ENCODE peak calls at places on chromosomes 4 and X, in ten cellular contexts. M is upper lobe of left lung; G is K562; A is PC-3; D is AG10803; T is cardiac muscle cell; H is activated CD8-positive, alpha-beta T cell treated with anti-CD3 and anti-CD28 coated beads for 36 hours; V is BJ; K is mucosa of descending colon; X is foreskin fibroblast. I is an unnamed sample.
A peak's percentile ranks its signal among the peaks of the same experiment; 100 is the strongest.

GRCh38 chr4:74364649-74365491 is at the start of gene EREG:
- DNase-seq in M (peak; percentile 87), G (peak; percentile 57), A (no peak), D (peak; percentile 29), T (peak; percentile 62), H (peak; percentile 32), V (peak; percentile 31), K (peak; percentile 64), X (peak; percentile 71), I (peak; percentile 20)

GRCh38 chr4:1449833-1450741 is 43.8 kb upstream of the NKX1-1 start:
- DNase-seq in M (peak; percentile 73), G (no peak), A (no peak), D (no peak), T (no peak), H (no peak), V (no peak), K (no peak), X (no peak), I (no peak)

GRCh38 chr4:56976878-56977320 is 507 bp downstream of the NOA1 start:
- DNase-seq in M (peak; percentile 94), G (peak; percentile 41), A (peak; percentile 76), D (no peak), T (no peak), H (peak; percentile 48), V (no peak), K (peak; percentile 83), X (peak; percentile 58), I (peak; percentile 64)

GRCh38 chr4:2761035-2761923 is 5.1 kb upstream of the TNIP2 start:
- DNase-seq in M (no peak), G (no peak), A (peak; percentile 35), D (no peak), T (peak; percentile 21), H (peak; percentile 59), V (no peak), K (peak; percentile 87), X (peak; percentile 27), I (no peak)

GRCh38 chr4:74378573-74378972 is 13.6 kb downstream of the EREG start:
- DNase-seq in M (no peak), G (no peak), A (no peak), D (no peak), T (peak; percentile 59), H (no peak), V (no peak), K (no peak), X (no peak), I (no peak)

GRCh38 chrX:129996120-129996519 is 13.7 kb downstream of the BCORL1 start:
- DNase-seq in M (no peak), G (peak; percentile 49), A (peak; percentile 61), D (peak; percentile 73), T (peak; percentile 64), H (no peak), V (peak; percentile 22), K (no peak), X (peak; percentile 79), I (no peak)

GRCh38 chr4:21469438-21470032 is 479.0 kb downstream of the KCNIP4 start:
- DNase-seq in M (no peak), G (no peak), A (peak; percentile 15), D (peak; percentile 6), T (peak; percentile 34), H (no peak), V (no peak), K (no peak), X (peak; percentile 43), I (no peak)

GRCh38 chr4:67746797-67747495 is 7.2 kb downstream of the GNRHR start:
- DNase-seq in M (no peak), G (peak; percentile 21), A (peak; percentile 78), D (peak; percentile 49), T (peak; percentile 56), H (peak; percentile 14), V (no peak), K (no peak), X (peak; percentile 45), I (no peak)

GRCh38 chrX:34132028-34132427 is at the start of gene FAM47A:
- DNase-seq in M (peak; percentile 37), G (no peak), A (no peak), D (no peak), T (no peak), H (no peak), V (no peak), K (no peak), X (no peak), I (no peak)

GRCh38 chr4:4502694-4503311 is 39.0 kb downstream of the STX18 start:
- DNase-seq in M (no peak), G (peak; percentile 32), A (no peak), D (peak; percentile 33), T (peak; percentile 66), H (peak; percentile 54), V (no peak), K (no peak), X (no peak), I (no peak)

GRCh38 chr4:111812760-111813159 is 332.5 kb upstream of the FAM241A start:
- DNase-seq in M (no peak), G (no peak), A (no peak), D (no peak), T (no peak), H (no peak), V (no peak), K (no peak), X (no peak), I (no peak)

GRCh38 chrX:20059467-20060128 is 57.1 kb downstream of the MAP7D2 start:
- DNase-seq in M (no peak), G (no peak), A (peak; percentile 30), D (no peak), T (no peak), H (no peak), V (no peak), K (no peak), X (no peak), I (no peak)

DNA sequence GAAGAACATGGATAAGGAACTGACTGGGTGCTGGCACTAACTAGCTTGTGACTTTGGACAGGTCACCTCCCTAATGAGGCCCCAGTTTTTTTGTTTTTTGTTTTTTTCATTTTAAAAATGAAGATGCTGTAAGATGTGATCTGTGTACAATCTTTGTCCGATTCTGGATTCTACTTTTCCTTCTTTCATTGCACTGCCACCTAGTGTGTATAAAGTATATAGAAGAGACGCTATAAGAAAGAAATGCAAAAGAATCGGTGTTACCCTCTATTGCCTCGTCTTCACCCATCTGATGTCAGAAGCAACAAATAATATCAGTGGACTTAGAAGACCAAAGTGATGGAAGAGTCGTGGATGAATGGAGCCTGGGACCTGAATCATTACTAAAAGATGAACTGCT is 58.6 kb upstream of the P2RY10 start:
- DNase-seq in M (no peak), G (no peak), A (peak; percentile 48), D (peak; percentile 9), T (peak; percentile 13), H (no peak), V (no peak), K (no peak), X (peak; percentile 30), I (no peak)
- TF ChIP-seq CTCF in M (no peak), G (no peak), A (peak; percentile 61), D (peak; percentile 57), T (peak; percentile 31), H (peak; percentile 37), V (peak; percentile 27), K (no peak), X (peak; percentile 16), I (peak; percentile 47)

DNA sequence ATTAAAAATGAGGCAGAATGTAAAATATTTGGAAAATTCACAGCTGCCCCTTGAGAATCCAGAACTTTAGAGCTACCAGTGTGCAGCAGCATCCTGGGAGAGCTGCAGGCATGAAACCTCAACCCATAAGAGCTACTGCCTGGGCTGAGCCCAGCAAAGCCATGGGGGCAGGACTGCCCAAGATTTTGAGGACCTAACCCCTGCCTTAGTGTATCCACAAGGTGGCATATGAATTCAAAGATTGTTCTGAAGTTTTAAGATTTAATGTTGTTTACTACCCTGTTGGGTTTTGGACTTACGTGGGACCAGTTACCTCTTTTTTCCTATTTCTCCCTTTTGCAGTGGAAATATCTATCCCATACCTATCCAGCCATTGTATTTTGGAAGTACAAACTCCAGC is 26.4 kb downstream of the CASP6 start:
- DNase-seq in M (no peak), G (no peak), A (peak; percentile 4), D (no peak), T (peak; percentile 11), H (no peak), V (no peak), K (no peak), X (no peak), I (no peak)
- TF ChIP-seq CTCF in M (no peak), G (peak; percentile 15), A (peak; percentile 27), D (no peak), T (no peak), H (no peak), V (no peak), K (no peak), X (no peak), I (no peak)

GRCh38 chrX:68989456-68989855 is 160.6 kb downstream of the EFNB1 start:
- DNase-seq in M (no peak), G (no peak), A (no peak), D (peak; percentile 9), T (no peak), H (no peak), V (no peak), K (no peak), X (no peak), I (no peak)

GRCh38 chrX:68991691-68992345 is 163.0 kb downstream of the EFNB1 start:
- DNase-seq in M (no peak), G (no peak), A (no peak), D (no peak), T (no peak), H (no peak), V (no peak), K (no peak), X (no peak), I (no peak)

GRCh38 chrX:68990948-68991347 is 162.1 kb downstream of the EFNB1 start:
- DNase-seq in M (no peak), G (no peak), A (no peak), D (no peak), T (no peak), H (no peak), V (no peak), K (no peak), X (no peak), I (no peak)

GRCh38 chrX:68988865-68989264 is 160.0 kb downstream of the EFNB1 start:
- DNase-seq in M (no peak), G (no peak), A (no peak), D (no peak), T (no peak), H (no peak), V (no peak), K (no peak), X (no peak), I (no peak)

GRCh38 chrX:68989865-68990606 is 161.2 kb downstream of the EFNB1 start:
- DNase-seq in M (peak; percentile 44), G (no peak), A (no peak), D (peak; percentile 82), T (peak; percentile 92), H (no peak), V (peak; percentile 23), K (no peak), X (peak; percentile 55), I (peak; percentile 51)
- TF ChIP-seq CTCF in M (no peak), G (no peak), A (no peak), D (no peak), T (no peak), H (no peak), V (no peak), K (no peak), X (no peak), I (no peak)

DNA sequence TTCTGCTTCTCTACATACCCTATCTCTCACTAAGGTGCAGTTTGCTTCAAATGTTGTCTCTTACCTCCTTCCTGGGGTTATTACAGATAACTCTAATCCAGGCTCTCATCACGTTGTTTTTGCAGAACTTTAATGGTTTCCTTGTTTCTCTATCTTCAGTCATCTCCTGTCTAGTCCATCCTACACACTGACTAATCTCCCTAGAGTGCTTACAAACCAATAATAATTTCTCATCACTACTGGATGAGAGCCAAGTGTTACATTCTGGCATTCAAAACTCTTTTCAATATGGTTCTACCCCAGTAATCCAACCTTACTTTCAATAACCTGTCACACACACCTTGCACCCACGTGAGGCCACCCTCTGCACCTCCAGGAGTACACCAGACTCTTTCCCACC is 86.1 kb downstream of the SYNPO2 start:
- DNase-seq in M (no peak), G (no peak), A (peak; percentile 57), D (no peak), T (peak; percentile 32), H (no peak), V (no peak), K (no peak), X (peak; percentile 82), I (no peak)
- TF ChIP-seq CTCF in M (no peak), G (no peak), A (no peak), D (no peak), T (no peak), H (no peak), V (no peak), K (no peak), X (no peak), I (no peak)

I was measured in progenitor cell of endocrine pancreas.